ENCODE peak calls at places on chromosomes 11 and 22, in ten cellular contexts. K, R, T, C, M, F, N, D, E and O are unnamed samples. For H3K9me3, the result is how much of the 10 kb centered on the place peaks cover.

GRCh38 chr11:10680956-10681487 is 12.5 kb downstream of the IRAG1 start:
- DNase-seq in F (no peak), C (no peak), T (no peak), K (no peak), N (no peak), M (no peak), E (peak), D (no peak), R (no peak), O (peak)

GRCh38 chr11:114322934-114323333 is 26.7 kb downstream of the NNMT start:
- DNase-seq in C (no peak), T (no peak), K (no peak), E (no peak), M (no peak), F (no peak), R (no peak), D (no peak), N (no peak), O (no peak)

GRCh38 chr11:106400949-106401545 is 323.6 kb downstream of the AASDHPPT start:
- DNase-seq in M (no peak), K (no peak), D (no peak), R (no peak), C (no peak), E (peak), T (no peak), N (no peak), F (no peak), O (no peak)

GRCh38 chr22:20062766-20063083 is 17.3 kb upstream of the DGCR8 start:
- DNase-seq in K (no peak), M (no peak), F (no peak), R (peak), T (no peak), D (no peak), C (no peak), E (peak), N (no peak), O (no peak)

GRCh38 chr11:14623036-14623435 is 20.6 kb upstream of the PDE3B start:
- DNase-seq in T (no peak), E (no peak), M (no peak), D (no peak), C (no peak), F (no peak), N (peak), K (no peak), R (no peak), O (no peak)

GRCh38 chr11:133506023-133506422 is 26.3 kb downstream of the OPCML start:
- DNase-seq in M (no peak), D (no peak), T (no peak), F (no peak), E (no peak), K (no peak), N (no peak), R (no peak), C (no peak), O (no peak)

GRCh38 chr11:131925829-131926228 is 555.4 kb downstream of the NTM start:
- DNase-seq in K (no peak), C (no peak), M (no peak), D (no peak), N (no peak), R (no peak), F (no peak), T (no peak), E (peak), O (no peak)

GRCh38 chr22:44133161-44133560 is 47.6 kb upstream of the PARVG start:
- DNase-seq in N (no peak), C (no peak), E (no peak), D (no peak), R (no peak), M (peak), T (no peak), K (no peak), F (no peak), O (no peak)

GRCh38 chr11:67375320-67376021 is 2.1 kb upstream of the CLCF1 start:
- DNase-seq in F (peak), T (no peak), K (no peak), R (no peak), M (no peak), D (no peak), E (no peak), N (no peak), C (no peak), O (no peak)

GRCh38 chr11:96079691-96080090 is 155.8 kb upstream of the MTMR2 start:
- DNase-seq in R (no peak), N (no peak), M (no peak), D (no peak), K (no peak), F (no peak), E (no peak), T (no peak), C (no peak), O (no peak)

GRCh38 chr22:29216011-29216872 is 10.5 kb downstream of the EMID1 start:
- DNase-seq in C (no peak), F (no peak), R (no peak), E (no peak), K (no peak), D (no peak), N (no peak), T (no peak), M (peak), O (no peak)

GRCh38 chr22:21959274-21960074 is 6.8 kb upstream of the PPM1F start:
- DNase-seq in N (no peak), F (no peak), C (no peak), K (no peak), M (no peak), D (no peak), T (no peak), E (no peak), R (no peak), O (no peak)

GRCh38 chr22:36052505-36052941 is 23.9 kb upstream of the RBFOX2 start:
- DNase-seq in C (no peak), N (peak), E (peak), F (peak), T (no peak), M (no peak), K (no peak), D (no peak), R (peak), O (no peak)

DNA sequence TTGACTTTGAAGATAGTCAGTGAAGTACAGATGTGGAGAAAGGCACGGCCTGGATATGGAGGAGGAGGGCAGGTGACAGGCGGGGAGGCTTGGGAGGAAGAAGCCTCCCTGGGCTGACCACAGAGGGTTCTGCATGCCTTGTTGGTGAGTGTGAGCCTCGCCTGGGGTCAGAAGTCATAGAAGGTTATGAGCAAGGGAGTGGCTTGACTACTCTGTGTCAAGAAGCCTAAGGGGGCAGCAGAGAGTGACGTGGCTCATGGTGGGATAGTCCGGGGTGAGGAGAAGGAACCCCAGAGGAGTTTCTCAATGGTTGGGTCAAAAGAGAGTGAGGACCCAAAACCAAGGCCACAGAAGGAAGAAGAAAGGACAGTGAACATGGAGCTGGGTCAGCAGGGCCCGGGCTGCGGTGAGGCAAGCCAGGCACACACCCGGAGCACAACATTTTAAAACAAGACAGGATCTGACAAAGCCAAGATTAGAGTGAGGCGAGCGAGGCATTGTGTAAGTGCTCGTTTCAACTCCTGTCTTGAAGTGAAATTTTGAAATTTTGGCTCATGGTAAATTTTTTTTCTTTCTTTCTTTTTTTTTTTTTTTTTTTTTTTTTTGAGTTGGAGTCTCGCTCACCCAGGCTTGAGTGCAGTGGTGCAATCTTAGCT is 31.9 kb downstream of the PDGFB start:
- DNase-seq in M (peak), R (peak), F (peak), K (no peak), E (no peak), N (peak), C (no peak), D (no peak), T (no peak), O (no peak)
- TF ChIP-seq CTCF in M (no peak), R (no peak), F (no peak), K (no peak), E (no peak), N (peak), C (no peak), D (no peak), T (no peak), O (no peak)

GRCh38 chr11:64626637-64627036 is 35.6 kb downstream of the SLC22A12 start:
- DNase-seq in M (no peak), C (no peak), D (no peak), E (no peak), R (no peak), F (no peak), K (no peak), T (no peak), N (no peak), O (no peak)

GRCh38 chr11:64624869-64625481 is 34.0 kb downstream of the SLC22A12 start:
- DNase-seq in M (no peak), F (no peak), C (no peak), R (no peak), T (no peak), N (no peak), D (no peak), K (no peak), E (no peak), O (no peak)

GRCh38 chr11:64629103-64629502 is 38.1 kb downstream of the SLC22A12 start:
- DNase-seq in E (no peak), F (no peak), C (no peak), N (no peak), D (no peak), M (no peak), R (no peak), K (no peak), T (no peak), O (no peak)

GRCh38 chr11:64628596-64628995 is 37.6 kb downstream of the SLC22A12 start:
- DNase-seq in C (no peak), F (no peak), E (no peak), M (no peak), R (no peak), D (no peak), N (no peak), K (no peak), T (no peak), O (no peak)

GRCh38 chr11:64627371-64627770 is 36.4 kb downstream of the SLC22A12 start:
- DNase-seq in R (no peak), M (no peak), C (no peak), N (no peak), F (no peak), K (no peak), D (no peak), T (no peak), E (no peak), O (no peak)
- TF ChIP-seq POLR2A in R (no peak), M (no peak), C (no peak), N (no peak), F (no peak), K (no peak), D (no peak), T (no peak), E (no peak), O (no peak)

DNA sequence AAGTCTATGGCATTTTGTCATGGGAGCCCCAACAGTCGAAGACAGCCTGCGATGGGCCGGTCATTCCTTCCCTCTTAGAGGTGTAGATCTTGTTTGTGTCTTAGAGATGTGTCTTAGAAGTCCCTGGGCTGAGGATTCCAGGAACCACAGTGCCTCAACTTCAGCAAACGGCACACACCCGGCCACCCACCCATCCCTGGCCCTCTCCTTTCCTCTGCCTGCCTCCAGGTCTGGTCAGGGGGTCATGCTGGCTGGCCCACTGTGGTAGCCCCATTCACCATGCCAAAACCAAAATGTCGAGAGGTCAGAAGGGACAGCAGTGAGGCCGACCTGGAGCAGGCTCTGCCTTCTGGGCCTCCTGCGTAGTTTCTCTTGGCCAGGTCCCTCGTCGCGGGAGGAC is 857.9 kb downstream of the TBC1D22A start:
- DNase-seq in F (no peak), D (no peak), E (no peak), K (no peak), R (no peak), M (peak), C (no peak), N (no peak), T (no peak), O (no peak)
- H3K9me3 ChIP-seq in F (under half), D (under half), E (half or more), K (under half), R (under half), M (under half), C (under half), N (under half), T (under half), O (under half)

GRCh38 chr11:32332990-32333334 is 102.4 kb downstream of the WT1 start:
- DNase-seq in T (no peak), C (no peak), D (no peak), F (no peak), N (no peak), E (no peak), M (no peak), K (no peak), R (no peak), O (no peak)

GRCh38 chr11:32331098-32331497 is 104.2 kb downstream of the WT1 start:
- DNase-seq in M (no peak), N (no peak), F (no peak), E (no peak), K (no peak), D (no peak), C (no peak), T (no peak), R (no peak), O (no peak)

GRCh38 chr11:32331792-32332191 is 103.5 kb downstream of the WT1 start:
- DNase-seq in K (no peak), F (no peak), R (no peak), T (no peak), N (no peak), E (no peak), D (no peak), M (no peak), C (no peak), O (no peak)

GRCh38 chr11:32333335-32333991 is 101.9 kb downstream of the WT1 start:
- DNase-seq in E (peak), R (no peak), C (no peak), K (peak), F (peak), M (peak), T (peak), N (no peak), D (peak), O (peak)

DNA sequence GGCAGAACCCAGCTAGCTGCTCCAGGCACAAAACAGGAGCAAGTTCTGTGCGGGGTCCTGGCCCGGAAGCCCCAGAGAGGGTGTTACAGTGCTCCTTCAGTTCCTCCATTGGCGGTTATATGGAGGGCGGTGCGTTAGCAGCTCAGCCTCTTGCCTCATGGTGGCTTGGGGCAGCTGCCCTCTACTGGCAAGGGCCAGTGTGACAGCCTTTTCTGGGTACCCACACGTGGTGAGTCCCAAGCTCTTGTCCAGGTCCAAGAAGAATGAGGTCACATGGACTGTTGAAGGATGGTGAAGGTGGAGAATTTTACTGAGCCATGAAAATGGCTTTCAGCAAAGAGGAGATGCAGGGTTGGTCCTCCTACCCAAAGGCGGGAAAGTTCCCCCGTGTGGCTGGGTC is 100.5 kb downstream of the WT1 start:
- DNase-seq in D (no peak), F (peak), K (no peak), T (no peak), R (peak), N (peak), C (no peak), M (no peak), E (no peak), O (no peak)
- TF ChIP-seq CTCF in D (no peak), F (peak), K (no peak), T (no peak), R (peak), N (peak), C (no peak), M (no peak), E (peak), O (no peak)

DNA sequence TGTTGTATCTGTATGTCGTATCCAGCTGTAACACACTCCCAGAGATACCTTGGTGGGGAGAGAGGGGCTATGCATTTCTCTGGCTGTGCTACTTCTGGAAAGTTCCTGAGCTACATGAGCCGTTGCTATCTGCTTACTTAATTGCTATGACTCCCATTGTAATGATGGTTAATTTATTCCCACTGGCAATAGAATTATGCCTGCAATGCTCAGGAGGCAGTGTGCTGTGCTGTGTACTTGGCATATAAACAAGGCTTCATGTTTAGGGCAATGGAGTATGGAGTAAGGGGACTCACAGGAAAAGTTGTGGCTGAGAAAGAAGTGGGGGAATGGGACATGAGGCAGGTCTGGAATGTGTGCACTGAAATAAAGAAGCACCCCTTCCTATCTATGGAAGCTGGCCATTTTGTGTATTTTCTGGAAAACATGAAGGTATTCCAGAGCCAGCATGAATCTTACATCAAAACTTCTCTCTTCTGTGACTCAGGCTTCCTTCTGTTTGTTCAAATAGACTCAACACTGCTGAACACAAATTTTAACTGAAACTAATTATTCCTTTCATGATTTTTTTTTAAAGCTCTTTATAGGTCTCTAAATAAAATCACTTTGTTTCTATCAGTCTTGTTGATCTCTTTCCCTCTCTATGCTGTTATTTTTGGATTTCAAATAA is 40.6 kb downstream of the CD44 start:
- DNase-seq in C (no peak), T (no peak), D (no peak), K (no peak), E (peak), R (no peak), M (no peak), F (no peak), N (no peak), O (no peak)
- TF ChIP-seq POLR2A in C (no peak), T (no peak), D (no peak), K (no peak), E (no peak), R (no peak), M (no peak), F (no peak), N (no peak), O (no peak)

GRCh38 chr22:48602805-48603518 is 1224.7 kb downstream of the BRD1 start:
- DNase-seq in T (no peak), E (no peak), F (no peak), R (no peak), K (no peak), C (no peak), N (no peak), D (no peak), M (no peak), O (no peak)

GRCh38 chr22:48600171-48600570 is 1227.5 kb downstream of the BRD1 start:
- DNase-seq in F (no peak), M (no peak), D (no peak), C (no peak), E (no peak), K (no peak), T (no peak), R (no peak), N (no peak), O (no peak)

GRCh38 chr22:48596111-48596860 is 1231.4 kb downstream of the BRD1 start:
- DNase-seq in N (no peak), D (no peak), E (no peak), F (no peak), R (no peak), K (no peak), M (no peak), T (no peak), C (no peak), O (no peak)

GRCh38 chr22:48600681-48601080 is 1227.0 kb downstream of the BRD1 start:
- DNase-seq in F (no peak), N (no peak), E (no peak), D (no peak), T (no peak), C (no peak), K (no peak), R (no peak), M (no peak), O (no peak)

GRCh38 chr22:48599346-48599745 is 1228.3 kb downstream of the BRD1 start:
- DNase-seq in D (no peak), K (no peak), E (no peak), F (no peak), R (no peak), C (no peak), T (no peak), M (no peak), N (no peak), O (no peak)
- H3K9me3 ChIP-seq in D (under half), K (under half), E (half or more), F (under half), R (under half), C (under half), T (under half), M (under half), N (under half), O (under half)

GRCh38 chr22:38098410-38099249 is 11.9 kb downstream of the BAIAP2L2 start:
- DNase-seq in E (peak), C (no peak), F (no peak), N (no peak), T (no peak), R (no peak), M (no peak), D (no peak), K (no peak), O (no peak)

GRCh38 chr22:38097058-38097457 is 13.1 kb upstream of the SLC16A8 start:
- DNase-seq in C (no peak), N (no peak), D (no peak), E (no peak), T (no peak), R (no peak), F (no peak), K (no peak), M (no peak), O (no peak)

GRCh38 chr22:38103641-38104040 is 6.8 kb downstream of the BAIAP2L2 start:
- DNase-seq in D (no peak), E (no peak), M (no peak), T (no peak), C (no peak), N (no peak), K (no peak), F (no peak), R (no peak), O (no peak)

DNA sequence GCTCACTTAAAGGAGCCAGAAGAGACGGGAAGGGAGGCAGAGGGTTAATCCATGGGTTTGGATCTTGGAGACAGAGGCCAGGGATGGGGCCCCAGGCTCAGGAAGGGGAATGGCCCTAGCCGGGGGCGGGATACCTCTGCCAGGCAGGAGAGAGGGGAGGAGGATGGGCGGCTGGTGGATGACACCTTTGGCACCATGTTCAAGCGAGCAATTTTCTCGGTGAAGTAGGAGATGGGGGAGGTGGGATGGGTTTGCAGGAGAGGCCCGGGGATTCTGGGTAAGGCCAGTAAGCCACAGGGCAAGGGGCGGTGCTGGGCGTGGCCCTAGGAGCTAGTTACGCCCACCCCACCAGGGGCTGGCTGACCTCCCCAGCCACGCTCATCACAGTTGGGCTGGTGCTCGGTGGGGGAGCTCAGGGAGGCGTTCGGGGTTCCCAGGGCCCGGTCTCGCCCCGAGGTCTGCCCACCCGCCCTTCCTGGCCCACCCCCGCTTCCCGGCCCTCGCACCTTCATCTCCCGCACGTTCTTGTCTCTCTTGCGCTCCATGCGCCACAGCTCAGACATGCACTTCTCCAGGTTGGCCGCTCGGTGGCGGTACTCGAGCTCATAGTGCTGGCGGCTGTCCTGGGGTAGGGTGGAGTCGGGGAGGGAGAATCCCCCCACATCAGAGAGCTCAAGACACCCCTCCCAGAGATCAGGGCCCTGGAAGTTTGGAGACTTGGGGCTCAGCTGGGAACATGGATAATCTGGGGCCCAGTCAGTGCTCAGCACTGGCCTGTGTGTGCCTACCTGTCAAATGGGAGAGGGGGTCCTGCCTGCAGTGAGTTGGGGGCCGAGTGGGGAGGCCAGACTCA is 12.7 kb downstream of the BAIAP2L2 start:
- DNase-seq in N (peak), D (no peak), F (no peak), E (peak), R (peak), K (no peak), T (no peak), M (no peak), C (no peak), O (no peak)
- TF ChIP-seq CTCF in N (peak), D (peak), F (no peak), E (peak), R (peak), K (no peak), T (no peak), M (no peak), C (no peak), O (no peak)

GRCh38 chr11:123770712-123771111 is 16.4 kb upstream of the OR6X1 start:
- DNase-seq in K (no peak), T (no peak), E (no peak), D (no peak), M (no peak), C (no peak), F (no peak), N (no peak), R (no peak), O (no peak)
- TF ChIP-seq POLR2A in K (no peak), T (no peak), E (no peak), D (no peak), M (no peak), C (no peak), F (no peak), N (no peak), R (no peak), O (no peak)